ENCODE peak calls at places on chromosome X, in seven cellular contexts. One of them, this sample, is unnamed.

GRCh38 chrX:53133400-53133799 is 39.5 kb downstream of the KANTR start:
- DNase-seq in body of pancreas: no peak
- DNase-seq in left ventricle myocardium superior: no peak
- DNase-seq in anterior cingulate cortex: no peak
- DNase-seq in mucosa of descending colon: no peak
- DNase-seq in NCI-H524: peak
- DNase-seq in AG08395: no peak
- DNase-seq in this sample: no peak

GRCh38 chrX:149372861-149373260 is 132.2 kb downstream of the IDS start:
- DNase-seq in body of pancreas: no peak
- DNase-seq in left ventricle myocardium superior: no peak
- DNase-seq in anterior cingulate cortex: no peak
- DNase-seq in mucosa of descending colon: no peak
- DNase-seq in NCI-H524: peak
- DNase-seq in AG08395: no peak
- DNase-seq in this sample: no peak

GRCh38 chrX:101803451-101803850 is 128.4 kb downstream of the ZMAT1 start:
- DNase-seq in body of pancreas: no peak
- DNase-seq in left ventricle myocardium superior: no peak
- DNase-seq in anterior cingulate cortex: no peak
- DNase-seq in mucosa of descending colon: no peak
- DNase-seq in NCI-H524: peak
- DNase-seq in AG08395: no peak
- DNase-seq in this sample: peak

GRCh38 chrX:97066381-97066780 is 182.7 kb downstream of the RPA4 start:
- DNase-seq in body of pancreas: no peak
- DNase-seq in left ventricle myocardium superior: no peak
- DNase-seq in anterior cingulate cortex: no peak
- DNase-seq in mucosa of descending colon: no peak
- DNase-seq in NCI-H524: no peak
- DNase-seq in AG08395: no peak
- DNase-seq in this sample: no peak

GRCh38 chrX:40152706-40153334 is 55.1 kb upstream of the BCOR start:
- DNase-seq in body of pancreas: peak
- DNase-seq in left ventricle myocardium superior: peak
- DNase-seq in anterior cingulate cortex: peak
- DNase-seq in mucosa of descending colon: peak
- DNase-seq in NCI-H524: peak
- DNase-seq in AG08395: no peak
- DNase-seq in this sample: no peak

GRCh38 chrX:110383414-110383813 is 24.8 kb downstream of the RTL9 start:
- DNase-seq in body of pancreas: no peak
- DNase-seq in left ventricle myocardium superior: no peak
- DNase-seq in anterior cingulate cortex: no peak
- DNase-seq in mucosa of descending colon: no peak
- DNase-seq in NCI-H524: no peak
- DNase-seq in AG08395: peak
- DNase-seq in this sample: no peak

GRCh38 chrX:39766085-39766726 is 331.6 kb downstream of the BCOR start:
- DNase-seq in body of pancreas: no peak
- DNase-seq in left ventricle myocardium superior: no peak
- DNase-seq in anterior cingulate cortex: no peak
- DNase-seq in mucosa of descending colon: no peak
- DNase-seq in NCI-H524: no peak
- DNase-seq in AG08395: no peak
- DNase-seq in this sample: no peak

GRCh38 chrX:39418936-39419659 is 617.8 kb downstream of the MID1IP1 start:
- DNase-seq in body of pancreas: peak
- DNase-seq in left ventricle myocardium superior: peak
- DNase-seq in anterior cingulate cortex: no peak
- DNase-seq in mucosa of descending colon: no peak
- DNase-seq in NCI-H524: no peak
- DNase-seq in AG08395: no peak
- DNase-seq in this sample: no peak

GRCh38 chrX:10379848-10380247 is 223.1 kb downstream of the CLCN4 start:
- DNase-seq in body of pancreas: no peak
- DNase-seq in left ventricle myocardium superior: no peak
- DNase-seq in anterior cingulate cortex: no peak
- DNase-seq in mucosa of descending colon: no peak
- DNase-seq in NCI-H524: no peak
- DNase-seq in AG08395: no peak
- DNase-seq in this sample: no peak

GRCh38 chrX:69025802-69026301 is 139.4 kb downstream of the PJA1 start:
- DNase-seq in body of pancreas: no peak
- DNase-seq in left ventricle myocardium superior: no peak
- DNase-seq in anterior cingulate cortex: no peak
- DNase-seq in mucosa of descending colon: no peak
- DNase-seq in NCI-H524: no peak
- DNase-seq in AG08395: no peak
- DNase-seq in this sample: no peak

GRCh38 chrX:111013778-111014455 is 82.1 kb upstream of the PAK3 start:
- DNase-seq in body of pancreas: no peak
- DNase-seq in left ventricle myocardium superior: no peak
- DNase-seq in anterior cingulate cortex: no peak
- DNase-seq in mucosa of descending colon: no peak
- DNase-seq in NCI-H524: no peak
- DNase-seq in AG08395: no peak
- DNase-seq in this sample: no peak

GRCh38 chrX:8849945-8850344 is 48.8 kb upstream of the FAM9A start:
- DNase-seq in body of pancreas: no peak
- DNase-seq in left ventricle myocardium superior: no peak
- DNase-seq in anterior cingulate cortex: no peak
- DNase-seq in mucosa of descending colon: no peak
- DNase-seq in NCI-H524: peak
- DNase-seq in AG08395: no peak
- DNase-seq in this sample: no peak

GRCh38 chrX:134548844-134549205 is 88.9 kb downstream of the HPRT1 start:
- DNase-seq in body of pancreas: no peak
- DNase-seq in left ventricle myocardium superior: no peak
- DNase-seq in anterior cingulate cortex: no peak
- DNase-seq in mucosa of descending colon: no peak
- DNase-seq in NCI-H524: no peak
- DNase-seq in AG08395: no peak
- DNase-seq in this sample: no peak

GRCh38 chrX:115936008-115936407 is 234.5 kb upstream of the AGTR2 start:
- DNase-seq in body of pancreas: no peak
- DNase-seq in left ventricle myocardium superior: no peak
- DNase-seq in anterior cingulate cortex: no peak
- DNase-seq in mucosa of descending colon: no peak
- DNase-seq in NCI-H524: no peak
- DNase-seq in AG08395: no peak
- DNase-seq in this sample: no peak

GRCh38 chrX:49225858-49226257 is 7.3 kb downstream of the CACNA1F start:
- DNase-seq in body of pancreas: no peak
- DNase-seq in left ventricle myocardium superior: no peak
- DNase-seq in anterior cingulate cortex: no peak
- DNase-seq in mucosa of descending colon: no peak
- DNase-seq in NCI-H524: no peak
- DNase-seq in AG08395: no peak
- DNase-seq in this sample: no peak

GRCh38 chrX:154374361-154375155 is at the start of gene FLNA:
- DNase-seq in body of pancreas: peak
- DNase-seq in left ventricle myocardium superior: peak
- DNase-seq in anterior cingulate cortex: no peak
- DNase-seq in mucosa of descending colon: peak
- DNase-seq in NCI-H524: peak
- DNase-seq in AG08395: no peak
- DNase-seq in this sample: no peak

GRCh38 chrX:56788717-56789122 is 59.7 kb downstream of the NBDY start:
- DNase-seq in body of pancreas: no peak
- DNase-seq in left ventricle myocardium superior: no peak
- DNase-seq in anterior cingulate cortex: peak
- DNase-seq in mucosa of descending colon: no peak
- DNase-seq in NCI-H524: no peak
- DNase-seq in AG08395: no peak
- DNase-seq in this sample: no peak

GRCh38 chrX:135416546-135416945 is 5.2 kb upstream of the SMIM10L2A start:
- DNase-seq in body of pancreas: no peak
- DNase-seq in left ventricle myocardium superior: no peak
- DNase-seq in anterior cingulate cortex: no peak
- DNase-seq in mucosa of descending colon: no peak
- DNase-seq in NCI-H524: no peak
- DNase-seq in AG08395: no peak
- DNase-seq in this sample: no peak

GRCh38 chrX:9379697-9380551 is 84.9 kb upstream of the TBL1X start:
- DNase-seq in body of pancreas: no peak
- DNase-seq in left ventricle myocardium superior: no peak
- DNase-seq in anterior cingulate cortex: no peak
- DNase-seq in mucosa of descending colon: no peak
- DNase-seq in NCI-H524: no peak
- DNase-seq in AG08395: peak
- DNase-seq in this sample: no peak

GRCh38 chrX:50448565-50448964 is 22.1 kb downstream of the DGKK start:
- DNase-seq in body of pancreas: no peak
- DNase-seq in left ventricle myocardium superior: no peak
- DNase-seq in anterior cingulate cortex: no peak
- DNase-seq in mucosa of descending colon: no peak
- DNase-seq in NCI-H524: no peak
- DNase-seq in AG08395: no peak
- DNase-seq in this sample: no peak

GRCh38 chrX:122134291-122134690 is 1049.8 kb upstream of the GRIA3 start:
- DNase-seq in body of pancreas: no peak
- DNase-seq in left ventricle myocardium superior: peak
- DNase-seq in anterior cingulate cortex: no peak
- DNase-seq in mucosa of descending colon: no peak
- DNase-seq in NCI-H524: no peak
- DNase-seq in AG08395: no peak
- DNase-seq in this sample: no peak

GRCh38 chrX:153901753-153902140 is 2.7 kb upstream of the AVPR2 start:
- DNase-seq in body of pancreas: no peak
- DNase-seq in left ventricle myocardium superior: no peak
- DNase-seq in anterior cingulate cortex: no peak
- DNase-seq in mucosa of descending colon: no peak
- DNase-seq in NCI-H524: peak
- DNase-seq in AG08395: no peak
- DNase-seq in this sample: no peak

GRCh38 chrX:47802589-47802988 is 34.1 kb upstream of the ZNF81 start:
- DNase-seq in body of pancreas: peak
- DNase-seq in left ventricle myocardium superior: no peak
- DNase-seq in anterior cingulate cortex: no peak
- DNase-seq in mucosa of descending colon: no peak
- DNase-seq in NCI-H524: peak
- DNase-seq in AG08395: no peak
- DNase-seq in this sample: no peak

GRCh38 chrX:37802028-37802427 is 22.2 kb downstream of the CYBB start:
- DNase-seq in body of pancreas: no peak
- DNase-seq in left ventricle myocardium superior: no peak
- DNase-seq in anterior cingulate cortex: no peak
- DNase-seq in mucosa of descending colon: no peak
- DNase-seq in NCI-H524: no peak
- DNase-seq in AG08395: no peak
- DNase-seq in this sample: no peak

GRCh38 chrX:118973389-118974087 is 880 bp upstream of the LONRF3 start:
- DNase-seq in body of pancreas: peak
- DNase-seq in left ventricle myocardium superior: peak
- DNase-seq in anterior cingulate cortex: no peak
- DNase-seq in mucosa of descending colon: peak
- DNase-seq in NCI-H524: peak
- DNase-seq in AG08395: no peak
- DNase-seq in this sample: no peak

GRCh38 chrX:124028177-124028576 is 66.7 kb downstream of the STAG2 start:
- DNase-seq in body of pancreas: no peak
- DNase-seq in left ventricle myocardium superior: no peak
- DNase-seq in anterior cingulate cortex: no peak
- DNase-seq in mucosa of descending colon: no peak
- DNase-seq in NCI-H524: no peak
- DNase-seq in AG08395: no peak
- DNase-seq in this sample: peak

GRCh38 chrX:100591256-100592051 is 6.7 kb downstream of the TNMD start:
- DNase-seq in body of pancreas: no peak
- DNase-seq in left ventricle myocardium superior: no peak
- DNase-seq in anterior cingulate cortex: no peak
- DNase-seq in mucosa of descending colon: no peak
- DNase-seq in NCI-H524: no peak
- DNase-seq in AG08395: no peak
- DNase-seq in this sample: no peak

GRCh38 chrX:6732101-6732500 is 197.2 kb upstream of the VCX3A start:
- DNase-seq in body of pancreas: no peak
- DNase-seq in left ventricle myocardium superior: no peak
- DNase-seq in anterior cingulate cortex: no peak
- DNase-seq in mucosa of descending colon: no peak
- DNase-seq in NCI-H524: no peak
- DNase-seq in AG08395: no peak
- DNase-seq in this sample: no peak

GRCh38 chrX:16807548-16807947 is 21.3 kb downstream of the TXLNG start:
- DNase-seq in body of pancreas: no peak
- DNase-seq in left ventricle myocardium superior: no peak
- DNase-seq in anterior cingulate cortex: no peak
- DNase-seq in mucosa of descending colon: no peak
- DNase-seq in NCI-H524: peak
- DNase-seq in AG08395: peak
- DNase-seq in this sample: no peak

GRCh38 chrX:50704360-50704759 is 109.6 kb downstream of the SHROOM4 start:
- DNase-seq in body of pancreas: no peak
- DNase-seq in left ventricle myocardium superior: no peak
- DNase-seq in anterior cingulate cortex: no peak
- DNase-seq in mucosa of descending colon: no peak
- DNase-seq in NCI-H524: no peak
- DNase-seq in AG08395: peak
- DNase-seq in this sample: no peak

GRCh38 chrX:99095965-99096364 is 1314.1 kb downstream of the PCDH19 start:
- DNase-seq in body of pancreas: no peak
- DNase-seq in left ventricle myocardium superior: no peak
- DNase-seq in anterior cingulate cortex: no peak
- DNase-seq in mucosa of descending colon: no peak
- DNase-seq in NCI-H524: no peak
- DNase-seq in AG08395: no peak
- DNase-seq in this sample: no peak